ENCODE peak calls at places on chromosomes 5 and 9, in seven cellular contexts. B is breast epithelium, Y is Calu3, E is IMR-90, C is progenitor cell of endocrine pancreas, H is dorsolateral prefrontal cortex, F is heart left ventricle. K is an unnamed sample.

GRCh38 chr5:101977729-101978345 is 318.2 kb downstream of the SLCO4C1 start:
- DNase-seq in B (no peak), F (no peak), C (no peak), Y (peak; percentile 20), E (peak; percentile 13), H (no peak), K (peak; percentile 11)

GRCh38 chr5:11149136-11149535 is 388.1 kb upstream of the DAP start:
- DNase-seq in C (no peak), F (no peak), B (no peak), E (no peak), H (no peak), Y (no peak), K (no peak)

GRCh38 chr9:76701441-76702031 is 62.7 kb upstream of the PCA3 start:
- DNase-seq in B (no peak), C (no peak), E (no peak), F (no peak), Y (no peak), H (no peak), K (no peak)

GRCh38 chr5:157215826-157216167 is 35.2 kb downstream of the ITK start:
- DNase-seq in Y (no peak), B (no peak), E (no peak), C (no peak), H (no peak), F (no peak), K (no peak)

GRCh38 chr5:98397081-98397480 is 376.4 kb upstream of the RGMB start:
- DNase-seq in Y (no peak), B (no peak), H (no peak), F (no peak), C (no peak), E (peak; percentile 52), K (no peak)

GRCh38 chr9:18362901-18363685 is 110.9 kb upstream of the ADAMTSL1 start:
- DNase-seq in E (peak; percentile 74), H (no peak), C (no peak), B (no peak), F (peak; percentile 35), Y (no peak), K (no peak)

GRCh38 chr9:121772600-121773285 is 121.3 kb downstream of the DAB2IP start:
- DNase-seq in H (peak; percentile 82), Y (no peak), B (peak; percentile 49), C (no peak), E (no peak), F (peak; percentile 72), K (no peak)

GRCh38 chr9:136789523-136789937 is 1.6 kb upstream of the TMEM141 start:
- DNase-seq in E (no peak), C (no peak), Y (no peak), H (no peak), F (no peak), B (no peak), K (no peak)

GRCh38 chr5:84383816-84384603 is 670 bp downstream of the EDIL3 start:
- DNase-seq in F (peak; percentile 23), Y (no peak), C (peak; percentile 37), E (peak; percentile 70), H (peak; percentile 73), B (no peak), K (peak; percentile 54)

GRCh38 chr5:42767491-42768105 is 11.0 kb downstream of the CCDC152 start:
- DNase-seq in Y (no peak), H (no peak), F (no peak), C (no peak), B (no peak), E (peak; percentile 13), K (no peak)

GRCh38 chr5:152349683-152350526 is 55.2 kb downstream of the NMUR2 start:
- DNase-seq in C (peak; percentile 34), E (peak; percentile 14), H (peak; percentile 58), Y (peak; percentile 77), F (peak; percentile 30), B (no peak), K (peak; percentile 60)

GRCh38 chr9:75147638-75148037 is 59.3 kb downstream of the OSTF1 start:
- DNase-seq in C (no peak), Y (no peak), B (no peak), E (peak; percentile 19), F (no peak), H (no peak), K (no peak)

GRCh38 chr5:146027746-146028145 is 77.6 kb downstream of the PLAC8L1 start:
- DNase-seq in H (no peak), E (no peak), Y (peak; percentile 88), F (no peak), B (no peak), C (no peak), K (no peak)

GRCh38 chr5:135426102-135427082 is 20.8 kb downstream of the DCANP1 start:
- DNase-seq in F (no peak), E (peak; percentile 61), Y (peak; percentile 59), C (no peak), B (no peak), H (no peak), K (peak; percentile 44)

GRCh38 chr9:76987594-76988200 is 31.8 kb upstream of the FOXB2 start:
- DNase-seq in C (no peak), Y (peak; percentile 46), F (no peak), H (no peak), B (no peak), E (peak; percentile 44), K (peak; percentile 49)

GRCh38 chr5:122153230-122153629 is 23.9 kb downstream of the ZNF474 start:
- DNase-seq in B (no peak), H (no peak), F (no peak), C (no peak), E (peak; percentile 91), Y (no peak), K (no peak)

GRCh38 chr5:37966291-37966690 is 126.5 kb upstream of the GDNF start:
- DNase-seq in H (no peak), E (no peak), B (no peak), F (no peak), Y (no peak), C (no peak), K (no peak)

GRCh38 chr9:120454427-120454826 is 125.5 kb downstream of the CDK5RAP2 start:
- DNase-seq in H (no peak), C (no peak), Y (no peak), F (no peak), B (no peak), E (no peak), K (no peak)

GRCh38 chr9:120453792-120454191 is 126.2 kb downstream of the CDK5RAP2 start:
- DNase-seq in H (no peak), C (no peak), B (no peak), F (no peak), E (no peak), Y (no peak), K (no peak)

GRCh38 chr9:120447959-120448500 is 131.9 kb downstream of the CDK5RAP2 start:
- DNase-seq in B (no peak), Y (no peak), E (no peak), H (no peak), F (no peak), C (no peak), K (no peak)

GRCh38 chr9:120456218-120456617 is 123.7 kb downstream of the CDK5RAP2 start:
- DNase-seq in B (no peak), C (no peak), H (no peak), Y (no peak), E (no peak), F (no peak), K (no peak)

GRCh38 chr9:120452631-120453030 is 127.3 kb downstream of the CDK5RAP2 start:
- DNase-seq in C (no peak), Y (no peak), F (no peak), H (no peak), E (no peak), B (no peak), K (no peak)
- TF ChIP-seq CTCF in C (no peak), Y (no peak), F (no peak), H (no peak), E (no peak), B (no peak), K (no peak)

DNA sequence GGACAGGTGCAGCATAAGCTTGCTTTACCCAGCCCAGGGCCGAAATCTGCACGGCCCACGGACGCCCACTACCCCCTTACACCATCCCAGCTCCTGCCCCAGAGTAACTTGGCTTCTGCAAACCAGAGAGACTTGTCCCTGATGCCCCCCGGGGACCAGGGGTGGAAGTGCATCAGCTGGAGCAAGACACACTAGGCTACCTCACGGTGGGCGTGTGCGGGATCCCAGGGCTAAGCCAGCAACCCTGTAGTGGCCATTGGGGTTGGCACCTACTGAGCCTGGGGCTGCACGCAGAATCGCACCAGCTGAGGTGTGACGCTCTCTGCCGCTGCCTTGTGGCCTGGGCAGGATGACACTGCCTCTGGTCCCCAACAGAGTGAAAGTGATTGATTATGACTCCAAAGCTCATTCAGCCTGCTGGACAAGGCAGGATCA is 6.1 kb upstream of the ZNF79 start:
- DNase-seq in C (no peak), H (no peak), F (no peak), E (no peak), B (no peak), Y (peak; percentile 16), K (peak; percentile 67)
- TF ChIP-seq CTCF in C (peak; percentile 42), H (no peak), F (no peak), E (peak; percentile 10), B (no peak), Y (no peak), K (peak; percentile 40)

DNA sequence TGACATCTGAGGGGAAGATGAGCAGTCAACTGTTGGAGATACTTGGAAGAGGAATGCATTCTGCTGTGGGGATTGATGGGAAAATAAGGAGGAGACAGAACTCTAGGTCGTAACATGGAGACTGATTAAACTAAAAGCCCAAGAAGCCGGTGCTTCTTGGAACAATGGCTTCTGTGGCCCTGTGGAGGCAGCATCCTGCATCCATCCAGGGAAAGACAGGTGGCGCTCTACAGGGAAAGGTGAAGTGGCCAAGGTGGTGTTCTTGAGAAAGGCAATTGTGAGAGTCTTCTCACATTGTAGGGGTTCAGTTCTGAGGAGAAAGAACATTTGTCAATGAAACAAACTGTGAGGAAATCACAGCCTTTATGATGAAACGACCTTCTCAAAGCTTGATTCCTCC is 31.2 kb downstream of the ZFAND5 start:
- DNase-seq in C (no peak), F (no peak), H (no peak), Y (no peak), E (no peak), B (no peak), K (no peak)
- TF ChIP-seq CTCF in C (no peak), F (no peak), H (no peak), Y (no peak), E (no peak), B (no peak), K (no peak)

GRCh38 chr9:117979914-117980313 is 275.7 kb downstream of the TLR4 start:
- DNase-seq in Y (no peak), F (no peak), E (no peak), C (no peak), B (no peak), H (no peak), K (no peak)
- TF ChIP-seq CTCF in Y (no peak), F (no peak), E (no peak), C (no peak), B (no peak), H (no peak), K (no peak)

GRCh38 chr5:123273984-123274383 is 149.2 kb downstream of the CEP120 start:
- DNase-seq in Y (no peak), H (no peak), C (no peak), F (no peak), E (no peak), B (no peak), K (no peak)
- TF ChIP-seq CTCF in Y (no peak), H (no peak), C (peak; percentile 33), F (no peak), E (peak; percentile 18), B (no peak), K (no peak)

GRCh38 chr5:69048233-69048632 is 45.6 kb upstream of the SLC30A5 start:
- DNase-seq in Y (no peak), B (no peak), E (no peak), H (no peak), C (no peak), F (no peak), K (no peak)
- TF ChIP-seq CTCF in Y (peak; percentile 29), B (peak; percentile 44), E (peak; percentile 32), H (peak; percentile 56), C (peak; percentile 8), F (peak; percentile 13), K (no peak)